ENCODE peak calls at places on chromosomes 3 and 15, in eight cellular contexts. H is HepG2; D is CD8-positive, alpha-beta T cell; E is HCT116; L is BE2C; Q is fibroblast of pulmonary artery; K is left ventricle myocardium inferior; J is small intestine. F is an unnamed sample.

GRCh38 chr3:54427501-54427900 is 305.1 kb downstream of the CACNA2D3 start:
- DNase-seq in J (no peak), E (no peak), L (no peak), Q (no peak), D (no peak), H (no peak), K (no peak), F (no peak)

GRCh38 chr15:49530106-49530505 is 90.5 kb downstream of the FAM227B start:
- DNase-seq in K (no peak), Q (peak), D (no peak), J (no peak), H (peak), E (no peak), L (no peak), F (no peak)

GRCh38 chr3:158148218-158148617 is 38.3 kb downstream of the RSRC1 start:
- DNase-seq in J (no peak), H (no peak), D (no peak), K (no peak), Q (no peak), L (no peak), E (no peak), F (no peak)

GRCh38 chr3:7000501-7000900 is 139.6 kb downstream of the GRM7 start:
- DNase-seq in J (no peak), E (no peak), Q (no peak), H (no peak), D (no peak), L (no peak), K (no peak), F (no peak)

GRCh38 chr15:48617619-48618018 is 27.9 kb downstream of the FBN1 start:
- DNase-seq in H (no peak), D (no peak), K (peak), E (no peak), J (no peak), L (no peak), Q (peak), F (peak)

GRCh38 chr3:68103811-68104210 is 449.4 kb upstream of the SUCLG2 start:
- DNase-seq in J (no peak), D (no peak), K (no peak), Q (no peak), H (no peak), L (no peak), E (no peak), F (no peak)

GRCh38 chr15:78358114-78358513 is 18.0 kb downstream of the CRABP1 start:
- DNase-seq in K (no peak), H (peak), D (no peak), Q (peak), E (no peak), J (no peak), L (no peak), F (no peak)

GRCh38 chr3:140545756-140546155 is 132.1 kb upstream of the TRIM42 start:
- DNase-seq in D (no peak), Q (no peak), H (no peak), J (no peak), K (no peak), L (no peak), E (no peak), F (no peak)

GRCh38 chr3:71490692-71491091 is 92.8 kb downstream of the FOXP1 start:
- DNase-seq in K (no peak), H (no peak), Q (no peak), L (no peak), J (no peak), E (no peak), D (no peak), F (no peak)

GRCh38 chr15:73367624-73368300 is 996 bp downstream of the HCN4 start:
- DNase-seq in K (no peak), J (no peak), E (no peak), H (no peak), L (no peak), D (no peak), Q (no peak), F (no peak)
- H3K4me3 ChIP-seq in K (peak), J (no peak), E (no peak), H (peak), L (no peak), D (no peak), Q (no peak), F (no peak)

GRCh38 chr3:128383316-128384235 is 83.1 kb downstream of the DNAJB8 start:
- DNase-seq in H (peak), K (peak), E (peak), Q (peak), D (peak), J (peak), L (peak), F (peak)

GRCh38 chr3:128381609-128382008 is 85.1 kb downstream of the DNAJB8 start:
- DNase-seq in E (no peak), J (peak), D (no peak), Q (no peak), K (no peak), L (no peak), H (no peak), F (no peak)

GRCh38 chr3:128380295-128380694 is 86.4 kb downstream of the DNAJB8 start:
- DNase-seq in Q (no peak), H (no peak), D (no peak), K (no peak), E (no peak), J (no peak), L (no peak), F (no peak)

GRCh38 chr3:128380719-128381118 is 86.0 kb downstream of the DNAJB8 start:
- DNase-seq in Q (no peak), L (no peak), E (no peak), K (no peak), D (no peak), H (no peak), J (no peak), F (no peak)

GRCh38 chr3:128382221-128382807 is 84.4 kb downstream of the DNAJB8 start:
- DNase-seq in J (peak), D (no peak), Q (no peak), E (no peak), K (peak), H (no peak), L (no peak), F (peak)
- H3K4me3 ChIP-seq in J (no peak), D (no peak), Q (no peak), E (no peak), K (peak), H (no peak), L (no peak), F (no peak)

DNA sequence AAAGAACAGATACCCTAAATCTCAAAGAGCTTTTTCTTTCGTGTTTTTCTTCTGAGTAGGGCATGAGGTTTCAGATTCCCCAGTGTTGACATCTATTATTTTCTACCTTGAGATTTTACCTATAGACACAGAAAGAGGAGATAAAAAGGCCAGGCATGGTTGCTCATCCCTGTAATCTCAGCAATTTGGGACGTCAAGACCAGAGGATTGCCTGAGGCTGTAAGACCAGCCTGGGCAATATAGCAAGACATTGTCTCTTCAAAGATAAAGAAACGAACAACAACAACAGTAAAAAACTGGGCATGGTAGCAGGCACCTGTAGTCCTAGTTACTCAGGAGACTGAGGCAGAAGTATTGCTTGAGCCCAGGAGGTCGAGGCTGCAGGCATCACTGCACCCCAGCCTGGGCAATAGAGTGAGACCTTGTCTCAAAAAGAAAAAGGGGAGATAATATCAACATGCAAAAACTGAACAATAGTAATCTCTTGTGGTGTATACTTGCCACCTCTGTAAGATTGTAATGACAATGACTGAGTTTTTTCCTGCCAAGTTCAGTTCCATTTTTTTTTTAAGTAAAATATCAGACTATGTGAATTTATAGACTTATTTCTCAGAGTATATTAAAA is 71.3 kb downstream of the MBNL1 start:
- DNase-seq in L (no peak), D (no peak), E (no peak), H (no peak), J (no peak), Q (no peak), K (no peak), F (no peak)
- H3K4me3 ChIP-seq in L (no peak), D (no peak), E (no peak), H (no peak), J (no peak), Q (no peak), K (no peak), F (no peak)

DNA sequence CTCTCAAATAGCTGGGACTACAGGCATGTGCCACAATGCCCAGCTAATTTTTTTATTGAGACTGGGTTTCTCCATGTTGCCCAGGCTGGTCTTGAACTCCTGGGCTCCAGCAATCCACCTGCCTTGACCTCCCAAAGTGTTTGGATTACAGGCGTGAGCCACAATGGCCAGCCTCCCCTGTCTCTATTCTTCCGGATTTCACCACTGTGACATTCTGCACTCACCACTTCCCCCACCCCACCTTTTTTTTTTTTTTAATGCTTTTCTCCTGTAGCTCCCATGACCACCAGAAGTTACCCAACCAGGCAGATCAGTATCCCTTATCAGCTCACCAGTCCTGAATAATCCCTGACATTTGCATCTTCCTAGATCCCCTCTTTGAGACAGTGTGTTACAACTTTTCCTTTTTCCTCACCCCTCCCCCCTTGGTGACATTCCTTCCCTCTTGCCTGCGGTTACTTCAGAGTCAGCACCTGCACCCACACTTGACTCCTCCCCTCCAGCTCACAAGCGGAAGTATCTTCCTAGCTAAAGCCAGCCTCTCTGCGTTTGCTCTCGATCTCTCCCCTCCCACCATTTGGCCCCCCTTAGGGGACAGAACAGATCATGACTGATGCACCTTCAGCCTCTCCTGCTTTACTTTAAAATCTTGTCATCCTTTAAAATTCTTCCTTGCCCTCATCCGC is 13.5 kb upstream of the ZNF592 start:
- DNase-seq in D (peak), E (peak), J (peak), H (peak), L (no peak), Q (no peak), K (peak), F (peak)
- H3K4me3 ChIP-seq in D (peak), E (peak), J (no peak), H (peak), L (no peak), Q (no peak), K (no peak), F (peak)

GRCh38 chr3:183074881-183075280 is 24.4 kb downstream of the MCCC1 start:
- DNase-seq in Q (no peak), J (no peak), H (no peak), D (no peak), E (no peak), K (no peak), L (no peak), F (no peak)

GRCh38 chr3:183069086-183069485 is 30.2 kb downstream of the MCCC1 start:
- DNase-seq in L (no peak), J (no peak), H (no peak), Q (no peak), D (no peak), E (no peak), K (no peak), F (no peak)

GRCh38 chr3:183070892-183071291 is 28.4 kb downstream of the MCCC1 start:
- DNase-seq in Q (no peak), L (no peak), J (no peak), D (no peak), K (no peak), E (no peak), H (no peak), F (no peak)

GRCh38 chr3:183073839-183074615 is 25.3 kb downstream of the MCCC1 start:
- DNase-seq in D (no peak), Q (peak), H (no peak), K (no peak), L (no peak), E (peak), J (no peak), F (peak)
- H3K4me3 ChIP-seq in D (no peak), Q (no peak), H (no peak), K (no peak), L (no peak), E (no peak), J (no peak), F (no peak)

GRCh38 chr3:150179330-150179729 is 208.6 kb upstream of the PFN2 start:
- DNase-seq in J (no peak), L (no peak), K (no peak), Q (no peak), D (no peak), E (no peak), H (no peak), F (no peak)

GRCh38 chr3:150184426-150185071 is 213.9 kb upstream of the PFN2 start:
- DNase-seq in J (no peak), E (no peak), Q (peak), H (peak), K (no peak), L (no peak), D (no peak), F (no peak)

GRCh38 chr3:150177673-150178378 is 207.1 kb upstream of the PFN2 start:
- DNase-seq in L (no peak), E (no peak), H (no peak), K (no peak), Q (peak), J (no peak), D (no peak), F (no peak)

GRCh38 chr3:150180349-150180748 is 209.7 kb upstream of the PFN2 start:
- DNase-seq in D (no peak), H (peak), E (no peak), J (peak), L (no peak), Q (peak), K (no peak), F (no peak)

GRCh38 chr3:150183619-150184425 is 213.1 kb upstream of the PFN2 start:
- DNase-seq in H (peak), J (peak), K (peak), L (peak), E (peak), Q (peak), D (peak), F (peak)
- H3K4me3 ChIP-seq in H (peak), J (no peak), K (peak), L (peak), E (peak), Q (peak), D (no peak), F (no peak)

DNA sequence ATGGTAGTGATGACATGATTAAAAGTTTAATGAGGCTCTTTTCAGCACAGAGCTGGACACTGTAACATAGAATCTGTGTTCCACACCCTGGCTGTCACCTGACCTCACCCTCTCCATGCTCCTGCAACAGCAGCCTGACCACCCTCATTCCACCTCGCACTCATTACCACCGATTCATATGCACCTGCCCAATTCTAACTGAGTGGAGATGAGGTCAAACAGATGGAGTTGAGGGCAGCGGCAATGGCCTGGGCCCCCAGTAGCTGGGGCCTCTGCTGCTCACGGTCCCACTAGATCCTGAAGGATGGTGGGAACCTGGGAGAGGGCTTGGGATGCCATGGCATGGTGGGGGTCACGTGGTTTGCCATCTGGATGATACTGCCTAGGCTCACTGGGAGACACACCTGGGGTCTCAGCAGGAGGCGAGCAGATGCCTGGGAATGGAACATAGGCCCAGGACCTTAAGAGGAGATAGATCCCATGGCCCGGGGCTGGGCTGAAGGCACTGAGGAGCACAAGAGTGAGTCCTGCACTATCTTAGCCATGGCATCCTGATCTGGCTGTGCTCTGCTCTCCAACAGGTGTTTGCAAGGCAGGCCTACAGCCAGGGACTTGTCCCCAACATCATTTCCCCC is 1.3 kb downstream of the SCN5A start:
- DNase-seq in H (no peak), E (no peak), J (no peak), D (no peak), Q (no peak), K (no peak), L (no peak), F (no peak)
- H3K4me3 ChIP-seq in H (no peak), E (no peak), J (no peak), D (no peak), Q (no peak), K (peak), L (no peak), F (no peak)

GRCh38 chr3:101853971-101854370 is 4.7 kb downstream of the NFKBIZ start:
- DNase-seq in L (no peak), J (no peak), E (no peak), K (no peak), H (no peak), D (no peak), Q (no peak), F (no peak)
- H3K4me3 ChIP-seq in L (no peak), J (no peak), E (no peak), K (peak), H (no peak), D (no peak), Q (no peak), F (no peak)